ENCODE peak calls at places on chromosomes 12 and 14, in ten cellular contexts. K is CD8-positive, alpha-beta memory T cell; V is left kidney; C is mucosa of gallbladder; Z is GM20000; U is NCI-H226; G is HuH-7; T is omental fat pad; O is cardiac fibroblast; F is stimulated activated CD4-positive, alpha-beta T cell treated with anti-CD3 and anti-CD28 coated beads, Interleukin-2, amount 100 ng/mL, for 24 hours. P is an unnamed sample.

GRCh38 chr14:99134333-99135046 is 137.5 kb downstream of the BCL11B start:
- DNase-seq in U (no peak), K (no peak), C (no peak), G (no peak), O (no peak), T (no peak), F (no peak), Z (no peak), V (no peak), P (no peak)

GRCh38 chr12:24851816-24852337 is 97.0 kb downstream of the BCAT1 start:
- DNase-seq in U (no peak), G (no peak), K (no peak), T (no peak), V (peak; percentile 6), Z (no peak), O (no peak), F (no peak), C (no peak), P (no peak)

GRCh38 chr12:91632042-91632786 is 449.6 kb upstream of the DCN start:
- DNase-seq in V (no peak), G (no peak), U (no peak), Z (no peak), C (no peak), K (no peak), T (no peak), F (no peak), O (no peak), P (no peak)

GRCh38 chr14:91228112-91229004 is 16.1 kb downstream of the GPR68 start:
- DNase-seq in G (no peak), T (no peak), V (no peak), C (no peak), F (peak; percentile 86), Z (peak; percentile 91), U (no peak), K (peak; percentile 78), O (peak; percentile 74), P (peak; percentile 96)

GRCh38 chr12:11731455-11731854 is 82.0 kb downstream of the ETV6 start:
- DNase-seq in Z (no peak), O (peak; percentile 81), F (no peak), G (no peak), T (no peak), C (no peak), V (no peak), U (peak; percentile 65), K (no peak), P (no peak)

GRCh38 chr14:98446508-98446907 is 825.5 kb downstream of the BCL11B start:
- DNase-seq in K (no peak), T (no peak), C (no peak), V (no peak), G (no peak), U (no peak), F (no peak), O (no peak), Z (no peak), P (no peak)

GRCh38 chr14:92651106-92651792 is 97.2 kb downstream of the LGMN start:
- DNase-seq in O (no peak), V (peak; percentile 26), F (peak; percentile 79), K (peak; percentile 65), G (no peak), Z (peak; percentile 86), T (no peak), C (peak; percentile 41), U (no peak), P (peak; percentile 96)

GRCh38 chr12:123268850-123269249 is 2.8 kb downstream of the CDK2AP1 start:
- DNase-seq in T (no peak), U (no peak), V (no peak), F (no peak), K (no peak), O (no peak), Z (peak; percentile 28), C (no peak), G (no peak), P (no peak)

GRCh38 chr14:45698462-45699134 is 445.6 kb upstream of the MIS18BP1 start:
- DNase-seq in G (no peak), O (no peak), V (peak; percentile 59), F (no peak), C (no peak), T (no peak), U (no peak), Z (no peak), K (no peak), P (no peak)

GRCh38 chr14:38880643-38881567 is 222.1 kb downstream of the SEC23A start:
- DNase-seq in V (peak; percentile 27), U (no peak), F (no peak), G (no peak), O (no peak), K (no peak), T (no peak), Z (no peak), C (no peak), P (no peak)

GRCh38 chr12:106919910-106920544 is 35.7 kb upstream of the TMEM263 start:
- DNase-seq in G (no peak), T (no peak), K (no peak), V (peak; percentile 72), O (peak; percentile 75), U (no peak), F (peak; percentile 24), C (no peak), Z (no peak), P (no peak)

GRCh38 chr12:107570721-107571120 is 114.9 kb upstream of the PWP1 start:
- DNase-seq in V (no peak), Z (no peak), U (peak; percentile 69), K (no peak), F (no peak), O (peak; percentile 64), G (no peak), C (no peak), T (no peak), P (no peak)

GRCh38 chr12:107356266-107356936 is 263.1 kb upstream of the CRY1 start:
- DNase-seq in V (no peak), U (peak; percentile 88), Z (no peak), T (no peak), O (peak; percentile 77), C (no peak), K (no peak), G (no peak), F (no peak), P (no peak)

GRCh38 chr14:70086685-70087379 is 101.9 kb downstream of the SLC8A3 start:
- DNase-seq in C (peak; percentile 50), K (no peak), V (peak; percentile 64), Z (peak; percentile 30), O (peak; percentile 62), U (no peak), G (peak; percentile 7), F (no peak), T (no peak), P (no peak)

P was measured in natural killer cell treated with Interleukin-12 subunit alpha and Interleukin-12 subunit beta and Interleukin-15 and Interleukin-18, amount 100 ng/mL, for 72 hours.